ENCODE peak calls at places on chromosomes 11 and 22, in ten cellular contexts. K is H1, E is DND-41, P is stomach, B is MCF 10A, F is B cell, U is endothelial cell, V is HCT116, D is lower lobe of right lung, R is progenitor cell of endocrine pancreas. Q is an unnamed sample.

GRCh38 chr11:47331454-47332302 is 20.8 kb downstream of the MYBPC3 start:
- DNase-seq in D (peak), P (peak), U (no peak), B (no peak), F (no peak), R (no peak), E (no peak), V (no peak), K (no peak), Q (no peak)

GRCh38 chr11:75626692-75627536 is 41.9 kb downstream of the MAP6 start:
- DNase-seq in V (no peak), R (no peak), F (no peak), B (no peak), U (no peak), D (no peak), K (no peak), E (no peak), P (no peak), Q (no peak)

GRCh38 chr11:34667810-34668582 is 47.1 kb downstream of the EHF start:
- DNase-seq in P (no peak), V (no peak), R (no peak), U (no peak), D (no peak), K (no peak), E (no peak), F (no peak), B (no peak), Q (no peak)

GRCh38 chr11:74493816-74494630 is 499 bp upstream of the LIPT2 start:
- DNase-seq in R (no peak), V (peak), D (no peak), K (no peak), E (no peak), U (no peak), F (no peak), P (no peak), B (peak), Q (peak)

GRCh38 chr11:82996966-82997606 is 74.6 kb downstream of the RAB30 start:
- DNase-seq in F (peak), D (no peak), V (no peak), P (peak), R (no peak), U (no peak), B (no peak), K (no peak), E (no peak), Q (peak)

GRCh38 chr11:9065614-9066431 is 25.6 kb downstream of the SCUBE2 start:
- DNase-seq in F (no peak), K (peak), D (no peak), U (no peak), P (no peak), E (no peak), V (no peak), B (no peak), R (no peak), Q (no peak)

GRCh38 chr11:121688860-121689614 is 236.3 kb upstream of the SORL1-AS1 start:
- DNase-seq in B (no peak), V (peak), F (no peak), D (no peak), P (no peak), R (no peak), U (no peak), K (no peak), E (no peak), Q (no peak)

GRCh38 chr11:45178223-45178622 is 31.8 kb downstream of the PRDM11 start:
- DNase-seq in B (no peak), D (no peak), E (no peak), P (no peak), R (no peak), K (no peak), V (no peak), F (no peak), U (no peak), Q (no peak)

GRCh38 chr11:59106363-59107336 is at the start of gene FAM111B:
- DNase-seq in B (peak), K (peak), D (peak), E (peak), P (peak), R (peak), F (peak), U (peak), V (peak), Q (peak)
- TF ChIP-seq CTCF in B (no peak), K (no peak), D (no peak), E (no peak), P (no peak), R (no peak), F (no peak), U (no peak), V (no peak), Q (no peak)

GRCh38 chr11:46278387-46279173 is 1.1 kb downstream of the CREB3L1 start:
- DNase-seq in P (peak), K (peak), F (no peak), E (no peak), D (peak), U (peak), R (peak), V (no peak), B (no peak), Q (peak)
- TF ChIP-seq CTCF in P (peak), K (peak), F (no peak), E (no peak), D (peak), U (peak), R (peak), V (no peak), B (no peak), Q (peak)

GRCh38 chr22:28601915-28602314 is 77.7 kb downstream of the TTC28 start:
- DNase-seq in R (no peak), E (no peak), F (no peak), D (no peak), P (no peak), K (no peak), U (no peak), V (no peak), B (no peak), Q (no peak)

GRCh38 chr22:28604961-28605360 is 74.7 kb downstream of the TTC28 start:
- DNase-seq in K (no peak), F (no peak), B (no peak), U (no peak), E (no peak), D (no peak), V (no peak), R (no peak), P (no peak), Q (no peak)

GRCh38 chr22:28599693-28600092 is 79.9 kb downstream of the TTC28 start:
- DNase-seq in B (no peak), D (no peak), V (no peak), F (no peak), P (no peak), R (no peak), K (no peak), E (no peak), U (no peak), Q (no peak)

GRCh38 chr22:28597665-28598064 is 82.0 kb downstream of the TTC28 start:
- DNase-seq in D (no peak), P (no peak), U (no peak), R (no peak), F (no peak), V (no peak), B (no peak), K (no peak), E (no peak), Q (no peak)

DNA sequence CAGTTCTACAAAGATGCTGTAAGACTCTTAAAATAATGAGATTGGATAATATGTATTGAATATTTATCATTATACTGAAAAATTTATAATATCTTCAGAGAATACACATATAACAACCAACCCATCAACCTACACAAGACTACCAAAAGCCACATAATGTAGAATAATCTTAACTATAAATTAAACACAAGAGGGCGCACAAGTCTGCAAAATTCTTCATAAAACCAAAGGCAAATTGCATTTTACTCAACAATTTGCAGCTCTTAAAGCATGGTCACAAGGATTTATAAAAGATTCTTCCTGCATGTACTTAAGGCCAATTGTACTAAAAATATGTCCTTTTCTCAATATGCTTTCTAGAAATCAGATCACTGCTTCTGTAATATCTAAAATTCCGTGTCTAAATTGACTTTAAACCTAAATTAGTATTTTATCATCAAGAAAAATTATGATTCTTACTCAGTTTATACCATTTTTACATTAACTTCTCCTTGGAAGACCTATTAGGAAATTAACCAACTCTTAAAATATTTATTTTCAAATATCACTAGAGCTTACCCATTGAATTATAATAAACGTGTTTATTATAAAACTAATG is 79.0 kb downstream of the TTC28 start:
- DNase-seq in R (no peak), E (peak), B (peak), P (no peak), U (no peak), F (no peak), D (no peak), K (no peak), V (peak), Q (no peak)
- TF ChIP-seq CTCF in R (peak), E (peak), B (peak), P (peak), U (peak), F (peak), D (peak), K (peak), V (peak), Q (peak)

DNA sequence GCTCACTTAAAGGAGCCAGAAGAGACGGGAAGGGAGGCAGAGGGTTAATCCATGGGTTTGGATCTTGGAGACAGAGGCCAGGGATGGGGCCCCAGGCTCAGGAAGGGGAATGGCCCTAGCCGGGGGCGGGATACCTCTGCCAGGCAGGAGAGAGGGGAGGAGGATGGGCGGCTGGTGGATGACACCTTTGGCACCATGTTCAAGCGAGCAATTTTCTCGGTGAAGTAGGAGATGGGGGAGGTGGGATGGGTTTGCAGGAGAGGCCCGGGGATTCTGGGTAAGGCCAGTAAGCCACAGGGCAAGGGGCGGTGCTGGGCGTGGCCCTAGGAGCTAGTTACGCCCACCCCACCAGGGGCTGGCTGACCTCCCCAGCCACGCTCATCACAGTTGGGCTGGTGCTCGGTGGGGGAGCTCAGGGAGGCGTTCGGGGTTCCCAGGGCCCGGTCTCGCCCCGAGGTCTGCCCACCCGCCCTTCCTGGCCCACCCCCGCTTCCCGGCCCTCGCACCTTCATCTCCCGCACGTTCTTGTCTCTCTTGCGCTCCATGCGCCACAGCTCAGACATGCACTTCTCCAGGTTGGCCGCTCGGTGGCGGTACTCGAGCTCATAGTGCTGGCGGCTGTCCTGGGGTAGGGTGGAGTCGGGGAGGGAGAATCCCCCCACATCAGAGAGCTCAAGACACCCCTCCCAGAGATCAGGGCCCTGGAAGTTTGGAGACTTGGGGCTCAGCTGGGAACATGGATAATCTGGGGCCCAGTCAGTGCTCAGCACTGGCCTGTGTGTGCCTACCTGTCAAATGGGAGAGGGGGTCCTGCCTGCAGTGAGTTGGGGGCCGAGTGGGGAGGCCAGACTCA is 12.7 kb downstream of the BAIAP2L2 start:
- DNase-seq in V (peak), P (no peak), U (peak), R (no peak), E (no peak), F (no peak), B (no peak), D (peak), K (peak), Q (no peak)
- TF ChIP-seq CTCF in V (peak), P (no peak), U (peak), R (peak), E (no peak), F (no peak), B (no peak), D (peak), K (peak), Q (no peak)

GRCh38 chr11:3109921-3110706 is 52.9 kb upstream of the CARS1 start:
- DNase-seq in K (peak), R (no peak), F (no peak), D (peak), E (peak), B (peak), P (peak), V (peak), U (peak), Q (peak)
- TF ChIP-seq CTCF in K (peak), R (peak), F (peak), D (peak), E (peak), B (peak), P (peak), V (peak), U (peak), Q (peak)

GRCh38 chr22:35104491-35104890 is 38.5 kb downstream of the ISX start:
- DNase-seq in K (no peak), B (no peak), R (no peak), D (no peak), U (no peak), V (no peak), F (no peak), E (no peak), P (no peak), Q (no peak)

GRCh38 chr22:35099883-35100282 is 33.9 kb downstream of the ISX start:
- DNase-seq in D (no peak), V (no peak), E (no peak), U (no peak), F (no peak), K (no peak), R (no peak), P (no peak), B (no peak), Q (no peak)

GRCh38 chr22:35103756-35104155 is 37.8 kb downstream of the ISX start:
- DNase-seq in F (no peak), E (no peak), P (no peak), R (no peak), U (no peak), D (no peak), V (no peak), K (no peak), B (no peak), Q (no peak)

GRCh38 chr22:35098921-35099320 is 33.0 kb downstream of the ISX start:
- DNase-seq in D (no peak), R (no peak), U (no peak), F (no peak), E (no peak), V (no peak), B (no peak), K (no peak), P (no peak), Q (no peak)

GRCh38 chr22:35102663-35103062 is 36.7 kb downstream of the ISX start:
- DNase-seq in K (peak), D (peak), E (no peak), R (no peak), F (no peak), B (peak), P (no peak), U (no peak), V (no peak), Q (no peak)
- TF ChIP-seq CTCF in K (no peak), D (no peak), E (no peak), R (no peak), F (no peak), B (no peak), P (no peak), U (no peak), V (no peak), Q (no peak)

DNA sequence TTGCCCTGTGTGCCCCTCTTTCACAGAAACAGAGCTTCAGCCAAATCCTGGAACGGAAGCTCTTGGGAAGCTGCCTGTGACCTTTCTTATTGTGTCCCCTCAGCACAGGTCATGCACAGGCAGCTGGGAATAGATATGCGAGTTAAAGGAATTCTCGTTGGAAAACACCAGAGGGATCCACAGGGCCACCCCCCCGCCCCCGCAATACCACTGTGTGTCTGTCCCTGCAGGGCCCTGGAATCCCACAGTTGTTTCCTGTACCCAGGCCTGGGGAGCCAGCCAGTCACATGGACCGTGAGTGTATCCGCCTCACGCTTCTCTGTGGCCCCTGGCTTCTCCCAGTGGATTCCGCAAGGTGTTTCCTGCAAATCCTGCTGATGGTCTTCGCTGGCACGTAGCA is 29.0 kb downstream of the TIMP3 start:
- DNase-seq in R (no peak), V (no peak), E (no peak), P (no peak), K (no peak), B (no peak), U (peak), F (no peak), D (no peak), Q (no peak)
- TF ChIP-seq CTCF in R (no peak), V (no peak), E (no peak), P (no peak), K (no peak), B (no peak), U (no peak), F (no peak), D (no peak), Q (no peak)

GRCh38 chr11:114026355-114026754 is 33.2 kb upstream of the ZBTB16 start:
- DNase-seq in U (no peak), B (peak), D (no peak), E (peak), P (no peak), R (no peak), K (no peak), V (no peak), F (peak), Q (peak)
- TF ChIP-seq CTCF in U (no peak), B (no peak), D (peak), E (peak), P (no peak), R (peak), K (peak), V (no peak), F (no peak), Q (peak)